ENCODE peak calls at places on chromosomes 12 and 14, in nine cellular contexts. One of them, this sample, is unnamed.

GRCh38 chr14:21476526-21476924 is 234 bp downstream of the RAB2B start:
- DNase-seq in dorsolateral prefrontal cortex: no peak
- DNase-seq in AG04450: no peak
- DNase-seq in PC-3: peak; percentile 79
- DNase-seq in Peyer's patch: peak; percentile 95
- DNase-seq in ovary: peak; percentile 80
- DNase-seq in HepG2: peak; percentile 88
- DNase-seq in esophagus muscularis mucosa: peak; percentile 97
- DNase-seq in A673: no peak
- DNase-seq in this sample: peak; percentile 91

GRCh38 chr12:69101505-69101904 is 137.9 kb upstream of the CPSF6 start:
- DNase-seq in dorsolateral prefrontal cortex: no peak
- DNase-seq in AG04450: no peak
- DNase-seq in PC-3: peak; percentile 19
- DNase-seq in Peyer's patch: no peak
- DNase-seq in ovary: peak; percentile 76
- DNase-seq in HepG2: peak; percentile 49
- DNase-seq in esophagus muscularis mucosa: no peak
- DNase-seq in A673: no peak
- DNase-seq in this sample: peak; percentile 62

GRCh38 chr14:55512421-55512820 is 67.6 kb upstream of the KTN1 start:
- DNase-seq in dorsolateral prefrontal cortex: no peak
- DNase-seq in AG04450: no peak
- DNase-seq in PC-3: no peak
- DNase-seq in Peyer's patch: no peak
- DNase-seq in ovary: no peak
- DNase-seq in HepG2: no peak
- DNase-seq in esophagus muscularis mucosa: no peak
- DNase-seq in A673: no peak
- DNase-seq in this sample: no peak

GRCh38 chr12:42475055-42475454 is 114.5 kb downstream of the PRICKLE1 start:
- DNase-seq in dorsolateral prefrontal cortex: no peak
- DNase-seq in AG04450: no peak
- DNase-seq in PC-3: no peak
- DNase-seq in Peyer's patch: no peak
- DNase-seq in ovary: no peak
- DNase-seq in HepG2: no peak
- DNase-seq in esophagus muscularis mucosa: no peak
- DNase-seq in A673: no peak
- DNase-seq in this sample: no peak

GRCh38 chr12:127620956-127621355 is 646.0 kb upstream of the TMEM132C start:
- DNase-seq in dorsolateral prefrontal cortex: no peak
- DNase-seq in AG04450: no peak
- DNase-seq in PC-3: no peak
- DNase-seq in Peyer's patch: no peak
- DNase-seq in ovary: no peak
- DNase-seq in HepG2: no peak
- DNase-seq in esophagus muscularis mucosa: no peak
- DNase-seq in A673: no peak
- DNase-seq in this sample: no peak

GRCh38 chr14:69620981-69621380 is 9.6 kb downstream of the SUSD6 start:
- DNase-seq in dorsolateral prefrontal cortex: no peak
- DNase-seq in AG04450: no peak
- DNase-seq in PC-3: no peak
- DNase-seq in Peyer's patch: no peak
- DNase-seq in ovary: no peak
- DNase-seq in HepG2: no peak
- DNase-seq in esophagus muscularis mucosa: no peak
- DNase-seq in A673: no peak
- DNase-seq in this sample: no peak

GRCh38 chr12:5758347-5758746 is 186.7 kb downstream of the ANO2 start:
- DNase-seq in dorsolateral prefrontal cortex: no peak
- DNase-seq in AG04450: no peak
- DNase-seq in PC-3: no peak
- DNase-seq in Peyer's patch: no peak
- DNase-seq in ovary: no peak
- DNase-seq in HepG2: no peak
- DNase-seq in esophagus muscularis mucosa: peak; percentile 50
- DNase-seq in A673: no peak
- DNase-seq in this sample: no peak

GRCh38 chr12:15956413-15957185 is 45.5 kb downstream of the DERA start:
- DNase-seq in dorsolateral prefrontal cortex: no peak
- DNase-seq in AG04450: no peak
- DNase-seq in PC-3: peak; percentile 92
- DNase-seq in Peyer's patch: no peak
- DNase-seq in ovary: no peak
- DNase-seq in HepG2: no peak
- DNase-seq in esophagus muscularis mucosa: no peak
- DNase-seq in A673: no peak
- DNase-seq in this sample: peak; percentile 45

GRCh38 chr14:101369916-101370592 is 191.2 kb upstream of the DIO3 start:
- DNase-seq in dorsolateral prefrontal cortex: no peak
- DNase-seq in AG04450: no peak
- DNase-seq in PC-3: no peak
- DNase-seq in Peyer's patch: no peak
- DNase-seq in ovary: peak; percentile 75
- DNase-seq in HepG2: no peak
- DNase-seq in esophagus muscularis mucosa: no peak
- DNase-seq in A673: no peak
- DNase-seq in this sample: no peak

GRCh38 chr12:98998697-98999299 is 353.7 kb downstream of the APAF1 start:
- DNase-seq in dorsolateral prefrontal cortex: no peak
- DNase-seq in AG04450: no peak
- DNase-seq in PC-3: peak; percentile 79
- DNase-seq in Peyer's patch: no peak
- DNase-seq in ovary: no peak
- DNase-seq in HepG2: peak; percentile 21
- DNase-seq in esophagus muscularis mucosa: no peak
- DNase-seq in A673: peak; percentile 71
- DNase-seq in this sample: no peak

GRCh38 chr12:126268222-126268621 is 1203.0 kb downstream of the AACS start:
- DNase-seq in dorsolateral prefrontal cortex: no peak
- DNase-seq in AG04450: no peak
- DNase-seq in PC-3: no peak
- DNase-seq in Peyer's patch: no peak
- DNase-seq in ovary: no peak
- DNase-seq in HepG2: no peak
- DNase-seq in esophagus muscularis mucosa: no peak
- DNase-seq in A673: no peak
- DNase-seq in this sample: no peak

GRCh38 chr12:113030875-113031525 is 25.5 kb upstream of the DTX1 start:
- DNase-seq in dorsolateral prefrontal cortex: no peak
- DNase-seq in AG04450: no peak
- DNase-seq in PC-3: peak; percentile 86
- DNase-seq in Peyer's patch: peak; percentile 48
- DNase-seq in ovary: no peak
- DNase-seq in HepG2: peak; percentile 45
- DNase-seq in esophagus muscularis mucosa: no peak
- DNase-seq in A673: peak; percentile 88
- DNase-seq in this sample: peak; percentile 24

GRCh38 chr14:70640938-70641547 is 673 bp upstream of the TTC9 start:
- DNase-seq in dorsolateral prefrontal cortex: peak; percentile 58
- DNase-seq in AG04450: peak; percentile 18
- DNase-seq in PC-3: peak; percentile 69
- DNase-seq in Peyer's patch: peak; percentile 82
- DNase-seq in ovary: no peak
- DNase-seq in HepG2: no peak
- DNase-seq in esophagus muscularis mucosa: peak; percentile 87
- DNase-seq in A673: no peak
- DNase-seq in this sample: peak; percentile 40

GRCh38 chr12:1594045-1594294 is 411 bp downstream of the FBXL14 start:
- DNase-seq in dorsolateral prefrontal cortex: peak; percentile 74
- DNase-seq in AG04450: no peak
- DNase-seq in PC-3: peak; percentile 62
- DNase-seq in Peyer's patch: peak; percentile 87
- DNase-seq in ovary: peak; percentile 56
- DNase-seq in HepG2: no peak
- DNase-seq in esophagus muscularis mucosa: no peak
- DNase-seq in A673: peak; percentile 69
- DNase-seq in this sample: peak; percentile 76

DNA sequence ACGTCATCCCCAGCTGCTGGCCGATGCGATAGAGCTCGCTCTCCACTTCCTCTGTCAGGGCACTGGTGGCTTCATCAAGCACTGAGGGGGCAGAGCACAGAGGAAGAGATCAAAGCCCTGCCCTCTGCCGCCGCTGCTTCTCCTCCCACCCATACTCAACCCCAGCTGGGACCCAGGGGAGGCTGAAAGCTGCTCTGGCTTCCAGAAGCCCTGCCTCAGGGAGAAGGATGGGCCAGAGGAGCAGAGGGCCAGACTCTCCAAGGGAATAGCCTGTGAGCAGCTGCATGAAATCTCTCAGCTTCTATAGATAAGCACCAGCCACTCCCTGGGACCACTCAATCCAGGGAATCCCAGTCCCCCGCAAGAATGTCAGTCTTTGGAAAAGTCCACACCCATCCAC is 16.0 kb downstream of the ABCD4 start:
- DNase-seq in dorsolateral prefrontal cortex: no peak
- DNase-seq in AG04450: no peak
- DNase-seq in PC-3: no peak
- DNase-seq in Peyer's patch: no peak
- DNase-seq in ovary: no peak
- DNase-seq in HepG2: no peak
- DNase-seq in esophagus muscularis mucosa: no peak
- DNase-seq in A673: no peak
- DNase-seq in this sample: no peak
- H3K27ac ChIP-seq in dorsolateral prefrontal cortex: no peak overlapping the region
- H3K27ac ChIP-seq in AG04450: no peak overlapping the region
- H3K27ac ChIP-seq in PC-3: no peak overlapping the region
- H3K27ac ChIP-seq in Peyer's patch: no peak overlapping the region
- H3K27ac ChIP-seq in ovary: no peak overlapping the region
- H3K27ac ChIP-seq in HepG2: no peak overlapping the region
- H3K27ac ChIP-seq in esophagus muscularis mucosa: no peak overlapping the region
- H3K27ac ChIP-seq in A673: no peak overlapping the region
- H3K27ac ChIP-seq in this sample: no peak overlapping the region

GRCh38 chr12:80443974-80444666 is at the start of gene PTPRQ:
- DNase-seq in dorsolateral prefrontal cortex: no peak
- DNase-seq in AG04450: no peak
- DNase-seq in PC-3: no peak
- DNase-seq in Peyer's patch: no peak
- DNase-seq in ovary: no peak
- DNase-seq in HepG2: no peak
- DNase-seq in esophagus muscularis mucosa: no peak
- DNase-seq in A673: peak; percentile 5
- DNase-seq in this sample: no peak

GRCh38 chr12:80441921-80442320 is 2.1 kb upstream of the PTPRQ start:
- DNase-seq in dorsolateral prefrontal cortex: no peak
- DNase-seq in AG04450: no peak
- DNase-seq in PC-3: peak; percentile 40
- DNase-seq in Peyer's patch: no peak
- DNase-seq in ovary: no peak
- DNase-seq in HepG2: no peak
- DNase-seq in esophagus muscularis mucosa: no peak
- DNase-seq in A673: no peak
- DNase-seq in this sample: no peak

GRCh38 chr12:80442426-80443222 is 1.4 kb upstream of the PTPRQ start:
- DNase-seq in dorsolateral prefrontal cortex: no peak
- DNase-seq in AG04450: no peak
- DNase-seq in PC-3: peak; percentile 49
- DNase-seq in Peyer's patch: no peak
- DNase-seq in ovary: no peak
- DNase-seq in HepG2: peak; percentile 20
- DNase-seq in esophagus muscularis mucosa: no peak
- DNase-seq in A673: peak; percentile 5
- DNase-seq in this sample: no peak

DNA sequence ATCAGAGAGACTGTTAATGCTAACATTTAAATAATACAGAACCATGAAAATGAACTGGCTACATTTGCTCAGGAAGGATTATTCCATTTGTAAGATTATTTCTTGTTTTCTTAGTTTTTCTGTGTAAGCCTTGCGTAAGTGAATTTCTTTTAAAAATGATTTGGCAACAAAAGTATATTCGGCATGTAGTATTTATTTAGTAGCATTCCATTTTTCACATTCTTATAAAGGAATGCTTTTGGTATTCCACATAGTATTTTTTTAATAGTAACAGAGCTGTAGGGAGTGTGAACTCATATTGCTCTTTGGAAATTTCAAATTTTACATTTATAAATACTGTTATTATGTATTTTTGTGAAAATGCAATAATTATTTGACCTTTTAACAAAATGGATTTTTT is 1.0 kb downstream of the PTPRQ start:
- DNase-seq in dorsolateral prefrontal cortex: no peak
- DNase-seq in AG04450: no peak
- DNase-seq in PC-3: no peak
- DNase-seq in Peyer's patch: no peak
- DNase-seq in ovary: no peak
- DNase-seq in HepG2: no peak
- DNase-seq in esophagus muscularis mucosa: no peak
- DNase-seq in A673: no peak
- DNase-seq in this sample: no peak
- H3K27ac ChIP-seq in dorsolateral prefrontal cortex: no peak overlapping the region
- H3K27ac ChIP-seq in AG04450: no peak overlapping the region
- H3K27ac ChIP-seq in PC-3: no peak overlapping the region
- H3K27ac ChIP-seq in Peyer's patch: no peak overlapping the region
- H3K27ac ChIP-seq in ovary: no peak overlapping the region
- H3K27ac ChIP-seq in HepG2: no peak overlapping the region
- H3K27ac ChIP-seq in esophagus muscularis mucosa: peak overlapping the region; percentile 68
- H3K27ac ChIP-seq in A673: no peak overlapping the region
- H3K27ac ChIP-seq in this sample: peak overlapping the region; percentile 75

GRCh38 chr14:99576304-99576703 is 27.7 kb downstream of the CCDC85C start:
- DNase-seq in dorsolateral prefrontal cortex: no peak
- DNase-seq in AG04450: no peak
- DNase-seq in PC-3: peak; percentile 40
- DNase-seq in Peyer's patch: peak; percentile 73
- DNase-seq in ovary: no peak
- DNase-seq in HepG2: no peak
- DNase-seq in esophagus muscularis mucosa: no peak
- DNase-seq in A673: no peak
- DNase-seq in this sample: peak; percentile 53
- H3K27ac ChIP-seq in dorsolateral prefrontal cortex: no peak overlapping the region
- H3K27ac ChIP-seq in AG04450: peak overlapping the region; percentile 21
- H3K27ac ChIP-seq in PC-3: peak overlapping the region; percentile 67
- H3K27ac ChIP-seq in Peyer's patch: peak overlapping the region; percentile 86
- H3K27ac ChIP-seq in ovary: no peak overlapping the region
- H3K27ac ChIP-seq in HepG2: no peak overlapping the region
- H3K27ac ChIP-seq in esophagus muscularis mucosa: peak overlapping the region; percentile 90
- H3K27ac ChIP-seq in A673: no peak overlapping the region
- H3K27ac ChIP-seq in this sample: peak overlapping the region; percentile 93

DNA sequence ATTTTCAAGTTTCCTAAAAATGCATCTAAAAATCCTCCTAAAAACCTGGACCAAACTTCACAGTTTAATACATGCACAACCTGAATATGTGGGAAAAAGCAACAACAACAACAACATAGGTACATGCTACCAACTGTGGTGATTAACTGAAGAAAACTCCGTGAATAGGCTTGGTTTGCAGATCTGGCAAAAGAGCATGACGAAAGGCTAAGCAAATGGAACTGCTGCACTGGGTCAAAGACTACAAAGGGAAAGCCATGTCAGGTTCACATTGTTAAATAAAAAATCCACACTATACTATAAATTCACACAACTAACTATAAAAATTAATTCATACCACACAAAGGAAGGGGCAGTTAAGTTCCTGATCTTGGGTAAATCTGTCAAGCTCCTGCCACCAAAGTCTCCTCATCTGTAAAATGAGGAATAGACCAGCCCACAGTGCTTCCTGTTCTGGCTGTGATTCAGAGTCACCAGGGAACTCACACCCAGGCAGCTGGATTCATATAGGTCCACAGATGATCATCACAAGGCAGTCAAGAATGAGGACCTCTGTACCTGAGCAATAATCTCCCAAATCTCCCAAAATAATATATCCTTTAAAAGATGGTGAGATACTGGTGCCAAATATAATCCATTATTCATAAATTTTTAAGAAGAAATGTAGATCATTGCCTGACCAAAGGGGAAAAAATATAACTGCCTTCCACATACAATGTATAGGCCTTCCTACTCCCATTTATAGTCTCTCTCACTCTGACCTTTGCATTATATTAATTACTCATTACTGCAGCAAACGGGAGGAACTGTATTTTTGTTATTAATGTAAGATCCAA is 7.0 kb downstream of the CORO1C start:
- DNase-seq in dorsolateral prefrontal cortex: no peak
- DNase-seq in AG04450: no peak
- DNase-seq in PC-3: peak; percentile 72
- DNase-seq in Peyer's patch: no peak
- DNase-seq in ovary: no peak
- DNase-seq in HepG2: no peak
- DNase-seq in esophagus muscularis mucosa: no peak
- DNase-seq in A673: peak; percentile 48
- DNase-seq in this sample: no peak
- H3K27ac ChIP-seq in dorsolateral prefrontal cortex: no peak overlapping the region
- H3K27ac ChIP-seq in AG04450: peak overlapping the region; percentile 92
- H3K27ac ChIP-seq in PC-3: peak overlapping the region; percentile 92
- H3K27ac ChIP-seq in Peyer's patch: peak overlapping the region; percentile 57
- H3K27ac ChIP-seq in ovary: no peak overlapping the region
- H3K27ac ChIP-seq in HepG2: peak overlapping the region; percentile 28
- H3K27ac ChIP-seq in esophagus muscularis mucosa: peak overlapping the region; percentile 100
- H3K27ac ChIP-seq in A673: peak overlapping the region; percentile 57
- H3K27ac ChIP-seq in this sample: no peak overlapping the region